ENCODE peak calls at places on chromosomes 13 and 19, in nine cellular contexts. J is neural progenitor cell, M is K562, W is cardiac fibroblast, A is dorsolateral prefrontal cortex, B is astrocyte, F is SK-N-SH, N is left ventricle myocardium inferior, E is H9. S is an unnamed sample.

GRCh38 chr13:113833111-113833830 is 30.6 kb downstream of the GAS6 start:
- DNase-seq in J (no peak), M (no peak), W (no peak), A (no peak), B (no peak), F (no peak), N (peak), E (no peak), S (no peak)

GRCh38 chr19:13015361-13016231 is 20.3 kb downstream of the NFIX start:
- DNase-seq in J (peak), M (no peak), W (peak), A (no peak), B (peak), F (no peak), N (no peak), E (peak), S (no peak)

GRCh38 chr19:959935-960502 is 24.1 kb upstream of the WDR18 start:
- DNase-seq in J (peak), M (no peak), W (no peak), A (no peak), B (no peak), F (no peak), N (no peak), E (peak), S (no peak)

GRCh38 chr13:41008349-41008980 is 10.7 kb downstream of the ELF1 start:
- DNase-seq in J (no peak), M (no peak), W (peak), A (no peak), B (peak), F (no peak), N (no peak), E (no peak), S (no peak)

GRCh38 chr13:113904411-113904810 is 40.5 kb upstream of the GAS6 start:
- DNase-seq in J (peak), M (no peak), W (no peak), A (no peak), B (no peak), F (no peak), N (peak), E (peak), S (no peak)

GRCh38 chr19:45577111-45577905 is 7.3 kb downstream of the OPA3 start:
- DNase-seq in J (no peak), M (no peak), W (peak), A (no peak), B (peak), F (no peak), N (peak), E (no peak), S (peak)

GRCh38 chr19:29587518-29587986 is 18.5 kb upstream of the POP4 start:
- DNase-seq in J (no peak), M (no peak), W (no peak), A (no peak), B (no peak), F (no peak), N (no peak), E (no peak), S (no peak)

GRCh38 chr19:45742969-45743368 is 9.7 kb downstream of the MEIOSIN start:
- DNase-seq in J (no peak), M (no peak), W (no peak), A (no peak), B (no peak), F (no peak), N (no peak), E (no peak), S (no peak)

GRCh38 chr19:35266904-35267817 is 1.6 kb upstream of the USF2 start:
- DNase-seq in J (peak), M (peak), W (peak), A (no peak), B (no peak), F (peak), N (peak), E (peak), S (no peak)

GRCh38 chr19:30857388-30857787 is 485.2 kb downstream of the ZNF536 start:
- DNase-seq in J (no peak), M (no peak), W (no peak), A (no peak), B (no peak), F (no peak), N (no peak), E (peak), S (no peak)

GRCh38 chr13:73300718-73301425 is 242.1 kb downstream of the KLF5 start:
- DNase-seq in J (no peak), M (no peak), W (no peak), A (no peak), B (no peak), F (no peak), N (no peak), E (no peak), S (no peak)

GRCh38 chr13:32752997-32753606 is 166.8 kb downstream of the PDS5B start:
- DNase-seq in J (no peak), M (no peak), W (no peak), A (no peak), B (no peak), F (no peak), N (no peak), E (no peak), S (no peak)

GRCh38 chr13:40164137-40164536 is 502.3 kb downstream of the FOXO1 start:
- DNase-seq in J (no peak), M (no peak), W (peak), A (no peak), B (no peak), F (no peak), N (no peak), E (no peak), S (no peak)

GRCh38 chr19:53942001-53942786 is 20.5 kb upstream of the CACNG8 start:
- DNase-seq in J (peak), M (peak), W (no peak), A (no peak), B (no peak), F (peak), N (no peak), E (peak), S (peak)

DNA sequence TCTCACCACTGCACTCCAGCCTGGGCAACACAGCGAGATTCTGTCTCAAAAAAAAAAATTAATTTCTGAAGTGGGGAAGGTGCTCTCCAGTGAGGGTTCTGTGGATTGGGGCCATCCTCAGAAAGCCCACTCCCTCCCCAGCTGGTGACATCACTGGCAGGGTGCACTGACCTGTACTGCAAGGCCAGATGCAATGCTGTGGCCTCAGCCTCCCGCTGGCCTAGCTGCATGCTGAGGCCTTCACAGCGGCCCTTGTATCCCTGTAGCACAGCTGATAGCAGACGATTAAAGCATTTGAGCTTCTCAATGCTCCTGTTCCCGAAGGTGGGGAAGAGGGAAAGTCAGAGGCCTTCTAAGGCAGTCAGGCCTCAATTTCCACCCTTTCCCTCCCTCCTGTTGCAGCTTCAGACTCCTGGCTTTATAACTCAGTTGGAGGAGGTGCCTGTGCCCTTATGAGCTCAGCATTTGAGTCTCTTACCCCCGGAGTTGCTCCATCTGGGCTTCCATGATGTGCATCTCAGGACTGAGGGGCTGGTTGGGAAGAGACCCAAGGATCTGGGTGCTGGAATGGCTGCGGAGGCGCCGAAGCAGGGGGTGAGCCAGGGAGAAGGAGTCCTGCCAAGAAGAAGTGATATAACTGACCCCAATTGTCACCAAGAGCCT is 5.3 kb downstream of the USHBP1 start:
- DNase-seq in J (no peak), M (no peak), W (no peak), A (no peak), B (no peak), F (no peak), N (no peak), E (no peak), S (no peak)
- TF ChIP-seq CTCF in J (no peak), M (no peak), W (no peak), A (no peak), B (no peak), F (no peak), N (no peak), E (no peak), S (no peak)

DNA sequence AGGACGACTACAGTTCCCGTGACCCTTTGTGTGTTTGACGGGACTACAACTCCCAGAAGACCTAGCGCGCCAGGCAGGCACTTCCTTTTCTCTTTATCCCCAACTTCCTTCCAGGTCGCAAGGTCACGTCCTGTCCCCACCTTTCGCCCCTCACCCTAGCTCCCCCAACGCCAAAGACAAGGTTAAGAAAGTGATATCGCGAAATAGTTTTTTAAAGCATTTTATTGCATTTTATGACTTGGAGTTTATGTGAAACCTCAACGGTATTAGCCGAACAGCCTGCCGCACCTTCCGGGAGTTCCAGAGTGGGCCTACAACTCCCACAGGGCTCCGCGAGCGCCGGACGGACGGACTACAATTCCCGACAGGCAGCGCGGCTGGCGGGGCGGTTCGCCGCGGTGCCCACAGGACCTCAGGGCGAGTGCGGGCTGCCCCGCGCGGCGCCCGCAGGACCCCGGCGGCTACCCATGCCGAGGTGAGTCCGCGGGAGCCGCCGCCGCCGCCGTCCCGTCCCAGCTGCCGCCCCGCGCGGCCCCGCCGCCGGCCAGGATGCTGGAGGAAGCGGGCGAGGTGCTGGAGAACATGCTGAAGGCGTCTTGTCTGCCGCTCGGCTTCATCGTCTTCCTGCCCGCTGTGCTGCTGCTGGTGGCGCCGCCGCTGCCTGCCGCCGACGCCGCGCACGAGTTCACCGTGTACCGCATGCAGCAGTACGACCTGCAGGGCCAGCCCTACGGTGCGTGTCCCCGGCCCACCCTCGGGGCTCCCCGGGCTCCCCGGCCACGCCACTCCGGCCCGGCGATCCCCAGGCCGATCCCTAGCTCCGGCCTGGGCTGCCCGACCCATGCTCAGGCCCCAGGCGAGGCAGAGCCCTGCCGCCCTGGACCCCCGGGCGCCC is at the start of gene NCLN:
- DNase-seq in J (peak), M (peak), W (peak), A (peak), B (peak), F (peak), N (peak), E (peak), S (peak)
- TF ChIP-seq CTCF in J (no peak), M (no peak), W (no peak), A (no peak), B (no peak), F (no peak), N (no peak), E (no peak), S (no peak)

DNA sequence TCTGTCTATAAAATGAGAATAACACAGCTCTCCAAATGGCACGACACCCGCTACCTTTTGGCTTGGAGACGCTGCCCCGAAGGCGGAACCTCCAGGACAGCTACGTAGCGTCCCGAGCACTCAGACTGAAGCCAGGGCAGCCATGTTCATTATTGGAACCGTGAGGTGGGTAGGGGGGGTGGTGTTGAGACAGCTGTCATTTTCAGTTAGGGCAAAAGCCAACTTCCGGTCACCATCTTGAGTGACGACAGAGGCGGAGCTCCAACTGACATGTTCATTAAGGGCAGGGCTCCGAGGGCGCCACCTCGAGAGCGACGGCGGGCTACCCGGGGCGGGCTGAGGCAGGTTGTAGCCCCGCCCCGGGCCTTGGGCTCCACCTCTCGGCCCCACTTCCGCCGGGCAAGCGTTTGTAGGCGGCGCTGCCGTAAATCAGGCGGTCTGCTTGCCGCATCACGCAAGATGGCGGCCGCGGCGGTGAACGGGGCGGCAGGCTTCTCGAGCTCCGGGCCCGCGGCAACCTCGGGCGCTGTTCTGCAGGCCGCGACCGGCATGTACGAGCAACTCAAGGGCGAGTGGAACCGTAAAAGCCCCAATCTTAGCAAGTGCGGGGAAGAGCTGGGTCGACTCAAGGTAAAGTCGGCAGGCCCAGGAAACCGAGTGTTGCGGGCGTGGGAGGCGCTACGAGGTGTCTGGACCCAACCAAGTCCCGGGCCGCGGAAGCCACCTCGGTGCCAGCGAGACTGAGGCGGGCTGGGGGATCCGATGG is at the start of gene PSMD8:
- DNase-seq in J (peak), M (peak), W (peak), A (peak), B (peak), F (peak), N (peak), E (peak), S (peak)
- TF ChIP-seq CTCF in J (peak), M (peak), W (no peak), A (peak), B (no peak), F (peak), N (peak), E (peak), S (peak)

DNA sequence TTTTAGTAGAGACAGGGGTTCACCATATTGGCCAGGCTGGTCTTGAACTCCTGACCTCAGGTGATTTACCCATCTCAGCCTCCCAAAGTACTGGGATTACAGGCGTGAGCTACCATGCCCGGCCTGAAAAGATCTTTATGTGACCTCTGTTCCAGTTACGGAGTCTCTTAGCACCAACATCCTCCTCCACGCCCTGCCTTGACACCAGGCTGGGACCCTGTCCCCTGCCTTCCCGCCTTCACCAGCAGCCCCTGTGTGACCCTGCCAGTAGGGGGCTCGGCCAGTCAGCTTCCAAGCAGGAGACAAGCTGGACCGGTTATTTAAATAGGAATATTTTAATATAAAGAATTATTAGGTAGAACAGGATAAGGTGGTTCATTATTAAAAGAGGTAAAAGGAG is 54.2 kb downstream of the GPR12 start:
- DNase-seq in J (no peak), M (no peak), W (no peak), A (no peak), B (no peak), F (no peak), N (no peak), E (no peak), S (no peak)
- TF ChIP-seq CTCF in J (peak), M (no peak), W (peak), A (no peak), B (no peak), F (no peak), N (no peak), E (peak), S (peak)

DNA sequence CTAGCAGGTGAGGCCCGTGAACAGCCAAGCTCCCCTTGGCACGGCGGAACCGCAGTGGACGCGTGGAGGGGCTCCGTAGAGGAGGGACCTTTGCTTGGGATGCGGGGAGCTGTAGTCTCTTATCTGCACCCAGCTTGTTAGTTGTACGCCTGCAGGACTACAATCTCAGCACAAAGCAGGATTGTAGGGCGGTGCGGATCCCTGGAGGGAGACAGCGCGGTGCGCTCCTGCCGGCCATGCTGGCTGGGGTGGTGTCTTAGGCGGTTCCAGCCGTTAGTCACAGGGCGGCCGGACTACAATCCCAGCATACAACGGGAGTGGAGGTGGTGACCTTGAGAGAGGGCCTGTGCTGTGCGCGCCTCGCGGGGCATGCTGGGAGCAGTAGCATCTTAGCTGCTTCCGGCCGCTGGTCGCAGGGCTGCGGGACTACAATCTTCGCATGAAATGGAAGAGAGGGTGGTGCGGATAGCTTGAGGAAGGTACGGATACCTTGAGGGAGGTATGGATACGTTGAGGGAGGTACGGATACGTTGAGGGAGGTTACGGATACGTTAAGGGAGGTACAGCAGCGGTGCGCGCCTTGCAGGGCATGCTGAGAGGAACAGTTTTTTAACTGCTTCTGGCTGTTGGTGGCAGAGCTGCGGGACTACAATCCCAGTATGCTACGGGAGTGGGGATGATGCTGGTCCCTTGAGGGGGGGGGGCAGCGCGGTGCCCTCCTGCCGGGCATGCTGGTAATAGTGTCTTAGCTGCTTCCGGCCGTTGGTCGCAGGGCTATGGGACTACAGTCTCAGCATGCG is 1419.1 kb downstream of the UQCRFS1 start:
- DNase-seq in J (peak), M (peak), W (peak), A (peak), B (peak), F (peak), N (peak), E (peak), S (peak)
- TF ChIP-seq CTCF in J (no peak), M (no peak), W (no peak), A (no peak), B (no peak), F (peak), N (peak), E (no peak), S (peak)

GRCh38 chr13:99596180-99596579 is 94.9 kb downstream of the TM9SF2 start:
- DNase-seq in J (no peak), M (no peak), W (no peak), A (no peak), B (no peak), F (no peak), N (no peak), E (no peak), S (no peak)
- TF ChIP-seq CTCF in J (no peak), M (no peak), W (no peak), A (no peak), B (no peak), F (no peak), N (no peak), E (no peak), S (no peak)

GRCh38 chr19:19040417-19040816 is 7.0 kb downstream of the ARMC6 start:
- DNase-seq in J (no peak), M (no peak), W (peak), A (no peak), B (peak), F (no peak), N (peak), E (no peak), S (no peak)
- TF ChIP-seq CTCF in J (no peak), M (no peak), W (no peak), A (no peak), B (no peak), F (no peak), N (no peak), E (no peak), S (no peak)

DNA sequence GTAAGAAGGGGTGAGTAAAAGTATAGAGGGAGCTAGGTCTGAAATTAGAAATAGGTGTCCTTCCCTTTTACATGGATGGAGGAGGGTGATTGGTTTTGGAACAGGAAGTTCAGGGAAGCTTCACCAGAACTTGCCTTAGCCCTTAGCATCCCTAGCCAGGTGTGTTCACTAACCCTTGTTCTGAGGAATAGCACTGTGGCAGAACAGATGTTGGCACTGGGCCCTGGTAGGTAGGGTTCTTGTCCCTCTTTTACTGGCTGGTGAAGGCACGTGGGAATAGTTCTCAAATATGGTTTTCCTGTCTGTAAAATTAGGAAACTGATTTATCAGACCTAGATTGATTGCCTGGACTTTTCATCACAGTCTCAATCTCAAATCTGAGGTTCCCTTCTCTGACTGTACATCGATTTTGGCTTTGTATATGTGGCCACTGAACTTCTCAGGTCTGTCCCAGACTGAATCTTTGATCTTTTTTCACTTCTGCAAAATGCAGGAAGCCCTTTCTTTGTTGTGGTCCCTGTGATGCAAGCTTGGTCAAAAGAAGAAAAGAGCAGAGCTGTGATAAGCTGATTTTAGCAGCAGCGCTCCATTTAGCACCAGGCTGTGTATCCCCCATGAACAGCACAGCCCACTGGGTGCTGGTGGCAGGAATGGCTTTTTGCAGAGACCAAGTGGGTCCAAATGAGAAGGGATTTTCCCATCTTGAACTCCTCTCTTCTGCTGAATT is 86.2 kb upstream of the HTR2A start:
- DNase-seq in J (no peak), M (no peak), W (no peak), A (no peak), B (no peak), F (no peak), N (no peak), E (no peak), S (no peak)
- TF ChIP-seq CTCF in J (no peak), M (no peak), W (no peak), A (no peak), B (no peak), F (no peak), N (no peak), E (no peak), S (no peak)